ENCODE peak calls at places on chromosome X, in four cellular contexts. N is K562, D is GM12878, S is HepG2. M is an unnamed sample.

GRCh38 chrX:17638731-17639130 is 98.6 kb upstream of the SCML1 start:
- DNase-seq in N (no peak), D (no peak), S (no peak), M (no peak)

GRCh38 chrX:7147431-7147977 is at the start of gene STS:
- DNase-seq in N (no peak), D (no peak), S (no peak), M (no peak)

GRCh38 chrX:38882894-38883620 is 81.8 kb downstream of the MID1IP1 start:
- DNase-seq in N (no peak), D (no peak), S (no peak), M (no peak)

GRCh38 chrX:29561417-29561816 is 653.9 kb upstream of the MAGEB2 start:
- DNase-seq in N (no peak), D (no peak), S (no peak), M (no peak)

GRCh38 chrX:148647666-148648065 is 147.2 kb downstream of the AFF2 start:
- DNase-seq in N (no peak), D (no peak), S (no peak), M (no peak)

GRCh38 chrX:119667111-119667928 is 25.6 kb downstream of the SEPTIN6 start:
- DNase-seq in N (no peak), D (no peak), S (no peak), M (peak)

GRCh38 chrX:37684426-37684825 is 1.2 kb upstream of the XK start:
- DNase-seq in N (no peak), D (no peak), S (no peak), M (no peak)

GRCh38 chrX:69126642-69127041 is 38.6 kb downstream of the PJA1 start:
- DNase-seq in N (no peak), D (no peak), S (no peak), M (no peak)

GRCh38 chrX:66676990-66677389 is 38.1 kb upstream of the EDA2R start:
- DNase-seq in N (no peak), D (no peak), S (no peak), M (no peak)

GRCh38 chrX:47172971-47173792 is 20.4 kb upstream of the UBA1 start:
- DNase-seq in N (no peak), D (no peak), S (no peak), M (no peak)

GRCh38 chrX:6738518-6739470 is 203.9 kb upstream of the VCX3A start:
- DNase-seq in N (no peak), D (peak), S (no peak), M (no peak)

GRCh38 chrX:16882188-16882587 is 12.0 kb upstream of the RBBP7 start:
- DNase-seq in N (no peak), D (no peak), S (no peak), M (no peak)

GRCh38 chrX:1386338-1387127 is 5.4 kb downstream of the SLC25A6 start:
- DNase-seq in N (no peak), D (no peak), S (no peak), M (no peak)

GRCh38 chrX:1093112-1093511 is 119.3 kb downstream of the CRLF2 start:
- DNase-seq in N (no peak), D (no peak), S (no peak), M (no peak)

GRCh38 chrX:70033348-70033747 is 16.4 kb downstream of the AWAT2 start:
- DNase-seq in N (peak), D (no peak), S (peak), M (peak)

GRCh38 chrX:42079968-42080367 is 156.6 kb upstream of the CASK start:
- DNase-seq in N (no peak), D (no peak), S (no peak), M (no peak)

GRCh38 chrX:42087960-42088359 is 164.6 kb upstream of the CASK start:
- DNase-seq in N (no peak), D (no peak), S (no peak), M (no peak)

GRCh38 chrX:42089014-42089413 is 165.7 kb upstream of the CASK start:
- DNase-seq in N (no peak), D (no peak), S (no peak), M (no peak)

GRCh38 chrX:42090395-42090794 is 167.0 kb upstream of the CASK start:
- DNase-seq in N (no peak), D (no peak), S (no peak), M (no peak)

DNA sequence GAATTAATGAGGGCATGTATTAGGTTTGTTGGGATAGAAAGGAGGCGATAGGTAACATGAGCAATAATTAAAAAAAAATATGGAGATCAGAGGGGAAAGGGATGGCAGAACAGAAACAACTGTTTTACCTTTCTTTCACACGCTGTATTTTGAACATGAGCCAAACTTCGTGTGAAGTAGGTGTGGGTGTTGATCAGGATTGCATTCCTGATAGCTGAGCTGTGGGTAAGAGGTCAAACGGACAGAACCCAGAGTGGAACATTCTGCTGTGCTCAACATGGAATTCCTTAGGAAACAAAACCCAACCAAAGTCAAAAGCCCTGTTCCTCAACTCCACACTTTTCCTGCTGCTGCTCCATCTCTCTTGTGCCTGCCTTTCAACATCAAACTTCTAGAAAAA is 162.5 kb upstream of the CASK start:
- DNase-seq in N (no peak), D (no peak), S (no peak), M (no peak)
- TF ChIP-seq FOXK2 in N (no peak), D (no peak), S (no peak), M (no peak)

GRCh38 chrX:85994787-85995186 is 52.6 kb downstream of the CHM start:
- DNase-seq in N (no peak), D (no peak), S (no peak), M (no peak)

GRCh38 chrX:85993539-85994197 is 53.7 kb downstream of the CHM start:
- DNase-seq in N (no peak), D (no peak), S (no peak), M (no peak)

GRCh38 chrX:85995641-85996040 is 51.7 kb downstream of the CHM start:
- DNase-seq in N (no peak), D (no peak), S (no peak), M (no peak)

GRCh38 chrX:85994228-85994627 is 53.1 kb downstream of the CHM start:
- DNase-seq in N (no peak), D (no peak), S (peak), M (no peak)

DNA sequence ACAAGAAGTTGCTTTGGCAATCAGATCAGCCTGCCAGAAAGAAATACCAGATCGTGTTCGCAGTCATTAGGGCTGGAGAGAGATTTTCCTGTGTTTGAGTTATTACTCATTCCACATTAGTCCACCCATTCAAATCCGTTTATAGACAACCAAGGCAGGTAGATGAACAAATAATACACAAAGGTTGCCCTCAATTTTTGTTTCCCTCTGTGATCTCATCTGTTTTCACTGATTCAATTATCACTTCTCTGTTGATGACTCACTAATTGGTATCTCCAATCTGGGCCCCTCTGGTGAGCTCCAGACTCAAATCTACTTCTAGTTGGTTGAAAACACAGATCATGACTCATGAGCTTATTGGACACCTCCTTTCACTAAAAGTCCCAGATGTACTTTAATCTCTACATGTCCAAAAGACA is 54.5 kb downstream of the CHM start:
- DNase-seq in N (no peak), D (no peak), S (peak), M (no peak)
- TF ChIP-seq FOXK2 in N (no peak), D (no peak), S (no peak), M (no peak)

DNA sequence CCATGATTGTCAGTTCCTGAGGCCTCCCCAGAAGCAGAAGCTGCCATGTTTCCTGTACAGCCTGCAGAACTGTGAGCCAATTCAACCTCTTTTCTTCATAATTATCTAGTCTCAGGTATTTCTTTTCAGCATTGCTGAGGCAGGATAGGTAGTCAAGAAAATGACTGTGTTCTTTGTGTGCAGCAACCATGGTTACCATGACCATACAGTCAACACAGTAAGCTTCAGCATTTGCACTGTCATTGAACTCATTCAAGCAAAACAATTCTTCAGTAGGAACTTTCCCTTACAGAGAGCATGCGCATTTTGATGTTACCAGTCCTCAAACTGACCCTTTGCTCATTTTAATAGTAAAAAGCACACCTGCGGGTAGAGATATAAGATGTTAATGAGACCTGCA is 180.9 kb downstream of the PRKX start:
- DNase-seq in N (no peak), D (no peak), S (no peak), M (no peak)
- TF ChIP-seq FOXK2 in N (no peak), D (no peak), S (no peak), M (no peak)

GRCh38 chrX:109624641-109625311 is at the start of gene KCNE5:
- DNase-seq in N (no peak), D (no peak), S (no peak), M (no peak)

GRCh38 chrX:109626637-109627036 is 1.7 kb upstream of the KCNE5 start:
- DNase-seq in N (peak), D (no peak), S (no peak), M (no peak)

GRCh38 chrX:109624022-109624421 is 950 bp downstream of the KCNE5 start:
- DNase-seq in N (no peak), D (no peak), S (no peak), M (no peak)

GRCh38 chrX:109619816-109620215 is 5.2 kb downstream of the KCNE5 start:
- DNase-seq in N (no peak), D (no peak), S (no peak), M (no peak)

DNA sequence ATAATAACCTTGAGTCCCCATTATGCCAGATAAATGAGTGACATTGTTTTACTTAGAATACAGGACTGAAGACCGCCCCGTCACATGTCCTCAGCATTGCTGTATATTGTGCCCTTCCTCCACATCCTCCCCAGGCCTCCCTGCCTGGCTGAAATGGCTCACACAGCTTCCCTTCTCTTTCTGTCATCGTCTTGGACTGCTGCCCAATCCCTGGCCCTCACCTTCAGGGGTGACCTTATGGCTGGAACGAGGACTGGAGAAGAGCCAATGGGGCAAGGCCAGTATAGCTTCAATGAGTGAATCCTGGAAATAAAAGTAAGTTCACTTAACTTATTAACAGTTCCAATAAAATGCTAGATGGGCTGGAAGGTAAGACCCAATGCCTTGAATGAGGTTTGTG is 2.7 kb downstream of the KCNE5 start:
- DNase-seq in N (no peak), D (no peak), S (no peak), M (no peak)
- TF ChIP-seq FOXK2 in N (no peak), D (no peak), S (no peak), M (no peak)

GRCh38 chrX:55486736-55487135 is 2.9 kb downstream of the USP51 start:
- DNase-seq in N (no peak), D (no peak), S (no peak), M (no peak)
- TF ChIP-seq FOXK2 in N (no peak), D (no peak), S (no peak), M (no peak)

DNA sequence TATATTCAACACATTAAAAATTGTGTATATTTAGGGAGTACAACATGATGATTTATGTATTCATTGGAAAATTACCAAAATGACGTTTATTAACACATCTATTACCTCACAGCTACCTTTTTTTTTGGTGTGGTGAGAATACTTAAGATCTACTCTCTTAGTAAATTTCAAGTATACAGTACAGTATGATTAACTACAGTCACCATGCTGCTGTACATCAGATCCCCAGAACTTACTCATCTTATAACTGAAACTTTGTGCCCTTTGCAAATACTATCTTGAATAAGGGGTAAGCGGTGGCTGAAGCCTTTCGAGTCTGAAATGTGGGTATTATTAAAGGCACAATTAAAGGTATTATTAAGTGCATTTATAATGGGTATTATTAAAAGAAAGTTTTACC is 976 bp downstream of the PHKA1 start:
- DNase-seq in N (no peak), D (no peak), S (no peak), M (no peak)
- TF ChIP-seq FOXK2 in N (no peak), D (no peak), S (no peak), M (no peak)

GRCh38 chrX:65136424-65136823 is 160.2 kb upstream of the ZC4H2 start:
- DNase-seq in N (no peak), D (no peak), S (no peak), M (no peak)
- TF ChIP-seq FOXK2 in N (no peak), D (no peak), S (no peak), M (no peak)

M was measured in HEK293T.